ENCODE peak calls at places on chromosomes 5 and 9, in seven cellular contexts. R is iPS-NIHi11; Q is iris pigment epithelial cell; U is HTR-8/SVneo; F is upper lobe of right lung; Y is NCI-H1105; J is CD8-positive, alpha-beta T cell. C is an unnamed sample.

GRCh38 chr5:34957299-34957698 is 27.9 kb downstream of the DNAJC21 start:
- DNase-seq in R (no peak), U (no peak), J (no peak), Y (no peak), F (no peak), Q (peak), C (no peak)

GRCh38 chr9:97906236-97906831 is 16.0 kb downstream of the TRMO start:
- DNase-seq in Q (no peak), U (no peak), Y (no peak), J (no peak), R (no peak), F (peak), C (no peak)

GRCh38 chr5:78377056-78377717 is 16.8 kb downstream of the SCAMP1 start:
- DNase-seq in Y (no peak), Q (peak), U (no peak), F (no peak), R (no peak), J (no peak), C (no peak)

GRCh38 chr5:115558388-115558956 is 13.9 kb upstream of the FEM1C start:
- DNase-seq in Y (no peak), Q (peak), J (no peak), U (no peak), R (no peak), F (no peak), C (no peak)

GRCh38 chr9:131610231-131610761 is 65.0 kb downstream of the PRRT1B start:
- DNase-seq in J (no peak), Y (no peak), R (no peak), Q (peak), U (no peak), F (no peak), C (no peak)

GRCh38 chr5:102867999-102868662 is 113.0 kb downstream of the PAM start:
- DNase-seq in F (no peak), R (no peak), J (no peak), Q (peak), Y (no peak), U (no peak), C (no peak)

GRCh38 chr9:121359358-121360294 is 10.4 kb downstream of the STOM start:
- DNase-seq in Q (peak), U (no peak), R (no peak), F (no peak), Y (no peak), J (no peak), C (no peak)

GRCh38 chr5:1881273-1881586 is 1.5 kb downstream of the IRX4 start:
- DNase-seq in J (no peak), F (no peak), R (no peak), U (peak), Y (no peak), Q (no peak), C (peak)

GRCh38 chr5:127899214-127899610 is 184.4 kb upstream of the SLC12A2 start:
- DNase-seq in Y (no peak), R (no peak), F (no peak), J (no peak), U (no peak), Q (no peak), C (no peak)

GRCh38 chr5:766666-767431 is 17.7 kb downstream of the ZDHHC11B start:
- DNase-seq in Y (no peak), F (peak), U (no peak), J (no peak), R (peak), Q (no peak), C (peak)

GRCh38 chr5:68683632-68684035 is 410.2 kb upstream of the SLC30A5 start:
- DNase-seq in Q (peak), F (no peak), U (peak), Y (no peak), R (peak), J (no peak), C (peak)

GRCh38 chr5:128920345-128921215 is 44.7 kb upstream of the SLC27A6 start:
- DNase-seq in F (no peak), J (no peak), Y (no peak), Q (peak), R (no peak), U (no peak), C (no peak)

GRCh38 chr9:77735515-77735914 is 87.4 kb upstream of the GNA14 start:
- DNase-seq in Y (no peak), R (no peak), U (no peak), J (no peak), F (no peak), Q (peak), C (no peak)

GRCh38 chr5:55634204-55634785 is 77.8 kb downstream of the SLC38A9 start:
- DNase-seq in F (no peak), Y (no peak), U (no peak), R (no peak), Q (no peak), J (no peak), C (no peak)

GRCh38 chr9:93813687-93814560 is 141.2 kb downstream of the BARX1 start:
- DNase-seq in R (peak), F (peak), Y (peak), U (no peak), Q (no peak), J (no peak), C (no peak)

GRCh38 chr5:121979691-121980090 is 17.9 kb downstream of the SRFBP1 start:
- DNase-seq in Q (peak), J (no peak), U (no peak), F (no peak), Y (no peak), R (no peak), C (no peak)